ENCODE peak calls at places on chromosomes 1 and 21, in six cellular contexts. P is AG04450; M is epithelial cell of prostate; F is activated T-cell treated with anti-CD3 and anti-CD28 coated beads, Interleukin-2, amount 50 U/mL, for 72 hours; D is heart right ventricle; J is transverse colon. A is an unnamed sample.

GRCh38 chr1:62746086-62746808 is 37.7 kb upstream of the ATG4C start:
- DNase-seq in P (no peak), M (no peak), J (no peak), F (no peak), D (no peak), A (peak)

GRCh38 chr1:234603221-234604204 is 6.5 kb downstream of the IRF2BP2 start:
- DNase-seq in D (no peak), J (no peak), P (no peak), F (no peak), M (no peak), A (no peak)

GRCh38 chr1:240149488-240150094 is 57.9 kb downstream of the FMN2 start:
- DNase-seq in D (no peak), F (no peak), M (no peak), J (no peak), P (no peak), A (peak)

GRCh38 chr1:197081117-197081753 is 14.2 kb upstream of the F13B start:
- DNase-seq in J (no peak), D (no peak), F (no peak), M (no peak), P (no peak), A (no peak)

GRCh38 chr21:42221581-42222345 is 2.8 kb downstream of the ABCG1 start:
- DNase-seq in J (no peak), M (no peak), P (peak), D (peak), F (no peak), A (no peak)

GRCh38 chr1:2809656-2810055 is 8.2 kb upstream of the TTC34 start:
- DNase-seq in P (no peak), M (no peak), D (no peak), F (no peak), J (no peak), A (no peak)

GRCh38 chr1:12456979-12457378 is 161.0 kb downstream of the DHRS3 start:
- DNase-seq in J (no peak), P (no peak), D (no peak), F (no peak), M (no peak), A (no peak)

GRCh38 chr1:191206808-191207207 is 729.1 kb upstream of the BRINP3 start:
- DNase-seq in P (no peak), J (no peak), M (peak), D (no peak), F (no peak), A (no peak)

GRCh38 chr1:182707116-182707515 is 22.7 kb upstream of the RGS8 start:
- DNase-seq in J (no peak), F (no peak), M (no peak), D (peak), P (no peak), A (no peak)